ENCODE peak calls at places on chromosomes 5 and 9, in seven cellular contexts. One of them, this sample, is unnamed.

GRCh38 chr5:310941-311434 is 10.5 kb upstream of the AHRR start:
- DNase-seq in left ventricle myocardium inferior: no peak
- DNase-seq in kidney: no peak
- DNase-seq in left lung: no peak
- DNase-seq in GM23248: peak; percentile 22
- DNase-seq in Karpas-422: no peak
- DNase-seq in breast epithelium: no peak
- DNase-seq in this sample: no peak

GRCh38 chr9:128275198-128276007 is at the start of gene GOLGA2:
- DNase-seq in left ventricle myocardium inferior: peak; percentile 27
- DNase-seq in kidney: no peak
- DNase-seq in left lung: no peak
- DNase-seq in GM23248: peak; percentile 62
- DNase-seq in Karpas-422: peak; percentile 63
- DNase-seq in breast epithelium: no peak
- DNase-seq in this sample: no peak

GRCh38 chr5:119355636-119356383 is at the start of gene TNFAIP8:
- DNase-seq in left ventricle myocardium inferior: peak; percentile 62
- DNase-seq in kidney: peak; percentile 88
- DNase-seq in left lung: peak; percentile 81
- DNase-seq in GM23248: peak; percentile 83
- DNase-seq in Karpas-422: peak; percentile 82
- DNase-seq in breast epithelium: peak; percentile 53
- DNase-seq in this sample: no peak

GRCh38 chr5:59586811-59587340 is 306.6 kb downstream of the PDE4D start:
- DNase-seq in left ventricle myocardium inferior: no peak
- DNase-seq in kidney: no peak
- DNase-seq in left lung: no peak
- DNase-seq in GM23248: peak; percentile 42
- DNase-seq in Karpas-422: no peak
- DNase-seq in breast epithelium: no peak
- DNase-seq in this sample: no peak

GRCh38 chr5:74762599-74762998 is 4.3 kb downstream of the GFM2 start:
- DNase-seq in left ventricle myocardium inferior: no peak
- DNase-seq in kidney: no peak
- DNase-seq in left lung: no peak
- DNase-seq in GM23248: peak; percentile 65
- DNase-seq in Karpas-422: no peak
- DNase-seq in breast epithelium: no peak
- DNase-seq in this sample: no peak

GRCh38 chr9:81092057-81092456 is 597.3 kb downstream of the TLE1 start:
- DNase-seq in left ventricle myocardium inferior: no peak
- DNase-seq in kidney: no peak
- DNase-seq in left lung: no peak
- DNase-seq in GM23248: no peak
- DNase-seq in Karpas-422: no peak
- DNase-seq in breast epithelium: no peak
- DNase-seq in this sample: no peak

GRCh38 chr9:90167920-90168319 is 474.7 kb downstream of the DIRAS2 start:
- DNase-seq in left ventricle myocardium inferior: no peak
- DNase-seq in kidney: no peak
- DNase-seq in left lung: no peak
- DNase-seq in GM23248: no peak
- DNase-seq in Karpas-422: no peak
- DNase-seq in breast epithelium: no peak
- DNase-seq in this sample: no peak

GRCh38 chr5:177303121-177303924 is at the start of the genes PRELID1 and RAB24:
- DNase-seq in left ventricle myocardium inferior: peak; percentile 92
- DNase-seq in kidney: peak; percentile 96
- DNase-seq in left lung: peak; percentile 89
- DNase-seq in GM23248: peak; percentile 97
- DNase-seq in Karpas-422: peak; percentile 96
- DNase-seq in breast epithelium: peak; percentile 91
- DNase-seq in this sample: no peak

GRCh38 chr5:178322736-178323540 is 90.3 kb upstream of the PHYKPL start:
- DNase-seq in left ventricle myocardium inferior: no peak
- DNase-seq in kidney: peak; percentile 48
- DNase-seq in left lung: peak; percentile 22
- DNase-seq in GM23248: no peak
- DNase-seq in Karpas-422: no peak
- DNase-seq in breast epithelium: no peak
- DNase-seq in this sample: no peak

GRCh38 chr5:32302822-32303754 is 9.7 kb downstream of the MTMR12 start:
- DNase-seq in left ventricle myocardium inferior: no peak
- DNase-seq in kidney: no peak
- DNase-seq in left lung: no peak
- DNase-seq in GM23248: peak; percentile 13
- DNase-seq in Karpas-422: no peak
- DNase-seq in breast epithelium: no peak
- DNase-seq in this sample: no peak

GRCh38 chr9:131734165-131734610 is 5.7 kb downstream of the RAPGEF1 start:
- DNase-seq in left ventricle myocardium inferior: peak; percentile 53
- DNase-seq in kidney: peak; percentile 78
- DNase-seq in left lung: no peak
- DNase-seq in GM23248: peak; percentile 28
- DNase-seq in Karpas-422: no peak
- DNase-seq in breast epithelium: no peak
- DNase-seq in this sample: no peak

GRCh38 chr9:88583901-88584596 is 49.1 kb downstream of the NXNL2 start:
- DNase-seq in left ventricle myocardium inferior: no peak
- DNase-seq in kidney: no peak
- DNase-seq in left lung: no peak
- DNase-seq in GM23248: peak; percentile 82
- DNase-seq in Karpas-422: peak; percentile 69
- DNase-seq in breast epithelium: no peak
- DNase-seq in this sample: no peak

DNA sequence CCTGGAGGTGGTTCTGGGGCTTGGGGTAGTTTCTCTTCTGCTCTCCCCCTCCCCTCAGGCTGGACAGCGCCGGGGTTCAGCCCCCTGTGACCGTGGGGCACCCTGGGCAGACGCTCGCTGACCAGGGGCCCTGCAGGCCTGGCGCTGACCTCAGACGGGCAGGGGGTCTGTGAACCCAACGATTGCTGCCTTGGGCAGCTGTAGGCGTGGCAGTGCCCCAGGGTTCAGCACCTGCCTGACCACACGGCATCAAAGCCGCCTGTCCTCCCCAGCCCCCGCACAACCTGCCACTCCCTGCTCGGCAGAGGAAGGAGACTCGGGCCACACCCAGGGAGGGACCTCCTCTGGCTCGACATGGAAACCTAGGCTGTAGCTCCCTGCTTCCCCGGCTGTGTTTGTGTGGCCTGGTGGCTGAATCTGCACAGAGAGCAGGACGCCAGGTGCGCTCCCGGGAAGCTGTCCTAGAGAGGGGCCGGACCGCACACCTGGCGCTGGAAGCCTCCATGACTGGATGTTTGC is 12.2 kb downstream of the LCN12 start:
- DNase-seq in left ventricle myocardium inferior: no peak
- DNase-seq in kidney: no peak
- DNase-seq in left lung: no peak
- DNase-seq in GM23248: no peak
- DNase-seq in Karpas-422: no peak
- DNase-seq in breast epithelium: no peak
- DNase-seq in this sample: no peak
- H3K27ac ChIP-seq in left ventricle myocardium inferior: no peak overlapping the region
- H3K27ac ChIP-seq in kidney: no peak overlapping the region
- H3K27ac ChIP-seq in left lung: no peak overlapping the region
- H3K27ac ChIP-seq in GM23248: no peak overlapping the region
- H3K27ac ChIP-seq in Karpas-422: no peak overlapping the region
- H3K27ac ChIP-seq in breast epithelium: no peak overlapping the region
- H3K27ac ChIP-seq in this sample: no peak overlapping the region

GRCh38 chr5:147481857-147482256 is 28.0 kb downstream of the DPYSL3 start:
- DNase-seq in left ventricle myocardium inferior: no peak
- DNase-seq in kidney: no peak
- DNase-seq in left lung: no peak
- DNase-seq in GM23248: peak; percentile 69
- DNase-seq in Karpas-422: no peak
- DNase-seq in breast epithelium: no peak
- DNase-seq in this sample: no peak

GRCh38 chr5:147483961-147484707 is 25.7 kb downstream of the DPYSL3 start:
- DNase-seq in left ventricle myocardium inferior: peak; percentile 67
- DNase-seq in kidney: no peak
- DNase-seq in left lung: peak; percentile 74
- DNase-seq in GM23248: peak; percentile 97
- DNase-seq in Karpas-422: no peak
- DNase-seq in breast epithelium: no peak
- DNase-seq in this sample: no peak

GRCh38 chr5:147482426-147483196 is 27.3 kb downstream of the DPYSL3 start:
- DNase-seq in left ventricle myocardium inferior: no peak
- DNase-seq in kidney: no peak
- DNase-seq in left lung: no peak
- DNase-seq in GM23248: peak; percentile 29
- DNase-seq in Karpas-422: no peak
- DNase-seq in breast epithelium: no peak
- DNase-seq in this sample: no peak

GRCh38 chr5:147484708-147485020 is 25.2 kb downstream of the DPYSL3 start:
- DNase-seq in left ventricle myocardium inferior: no peak
- DNase-seq in kidney: no peak
- DNase-seq in left lung: no peak
- DNase-seq in GM23248: no peak
- DNase-seq in Karpas-422: no peak
- DNase-seq in breast epithelium: no peak
- DNase-seq in this sample: no peak

DNA sequence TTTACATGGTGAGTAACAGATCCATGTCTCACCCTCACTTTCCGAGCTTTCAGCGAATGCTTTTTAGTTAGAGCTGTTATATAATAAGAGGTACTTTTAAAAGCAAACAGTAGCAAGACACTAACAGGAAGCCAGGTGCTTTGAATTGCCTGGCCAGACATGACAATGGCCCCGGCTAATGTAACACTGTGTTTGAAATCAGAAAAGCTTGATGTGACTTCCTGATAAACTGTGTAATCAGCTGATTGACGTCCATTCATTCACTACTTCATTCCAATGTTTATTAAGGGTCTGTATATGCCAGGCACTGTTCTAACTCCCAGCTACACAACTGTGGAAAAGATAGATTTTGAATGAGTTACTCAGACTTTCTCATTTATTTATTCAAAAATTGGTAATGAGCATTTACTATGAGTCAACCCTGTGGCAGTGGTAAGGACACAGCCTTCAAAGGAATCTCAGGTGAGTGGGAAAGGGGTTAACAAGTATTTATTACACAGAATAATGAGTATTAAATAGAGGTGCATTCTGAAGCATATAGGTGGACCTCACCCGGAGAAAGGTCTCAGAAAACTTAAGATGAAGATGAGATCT is 26.6 kb downstream of the DPYSL3 start:
- DNase-seq in left ventricle myocardium inferior: no peak
- DNase-seq in kidney: no peak
- DNase-seq in left lung: no peak
- DNase-seq in GM23248: peak; percentile 45
- DNase-seq in Karpas-422: no peak
- DNase-seq in breast epithelium: no peak
- DNase-seq in this sample: no peak
- H3K27ac ChIP-seq in left ventricle myocardium inferior: peak overlapping the region; percentile 78
- H3K27ac ChIP-seq in kidney: no peak overlapping the region
- H3K27ac ChIP-seq in left lung: peak overlapping the region; percentile 76
- H3K27ac ChIP-seq in GM23248: peak overlapping the region; percentile 99
- H3K27ac ChIP-seq in Karpas-422: no peak overlapping the region
- H3K27ac ChIP-seq in breast epithelium: peak overlapping the region; percentile 82
- H3K27ac ChIP-seq in this sample: peak overlapping the region; percentile 70

GRCh38 chr5:126514159-126515141 is 80.6 kb downstream of the ALDH7A1 start:
- DNase-seq in left ventricle myocardium inferior: no peak
- DNase-seq in kidney: no peak
- DNase-seq in left lung: no peak
- DNase-seq in GM23248: peak; percentile 21
- DNase-seq in Karpas-422: no peak
- DNase-seq in breast epithelium: no peak
- DNase-seq in this sample: no peak
- H3K27ac ChIP-seq in left ventricle myocardium inferior: peak overlapping the region; percentile 35
- H3K27ac ChIP-seq in kidney: peak overlapping the region; percentile 82
- H3K27ac ChIP-seq in left lung: peak overlapping the region; percentile 26
- H3K27ac ChIP-seq in GM23248: no peak overlapping the region
- H3K27ac ChIP-seq in Karpas-422: no peak overlapping the region
- H3K27ac ChIP-seq in breast epithelium: peak overlapping the region; percentile 79
- H3K27ac ChIP-seq in this sample: peak overlapping the region; percentile 77

GRCh38 chr9:136024696-136025316 is 63.6 kb upstream of the UBAC1 start:
- DNase-seq in left ventricle myocardium inferior: peak; percentile 12
- DNase-seq in kidney: no peak
- DNase-seq in left lung: peak; percentile 20
- DNase-seq in GM23248: no peak
- DNase-seq in Karpas-422: no peak
- DNase-seq in breast epithelium: peak; percentile 34
- DNase-seq in this sample: no peak
- H3K27ac ChIP-seq in left ventricle myocardium inferior: peak overlapping the region; percentile 41
- H3K27ac ChIP-seq in kidney: no peak overlapping the region
- H3K27ac ChIP-seq in left lung: peak overlapping the region; percentile 13
- H3K27ac ChIP-seq in GM23248: no peak overlapping the region
- H3K27ac ChIP-seq in Karpas-422: no peak overlapping the region
- H3K27ac ChIP-seq in breast epithelium: no peak overlapping the region
- H3K27ac ChIP-seq in this sample: no peak overlapping the region

DNA sequence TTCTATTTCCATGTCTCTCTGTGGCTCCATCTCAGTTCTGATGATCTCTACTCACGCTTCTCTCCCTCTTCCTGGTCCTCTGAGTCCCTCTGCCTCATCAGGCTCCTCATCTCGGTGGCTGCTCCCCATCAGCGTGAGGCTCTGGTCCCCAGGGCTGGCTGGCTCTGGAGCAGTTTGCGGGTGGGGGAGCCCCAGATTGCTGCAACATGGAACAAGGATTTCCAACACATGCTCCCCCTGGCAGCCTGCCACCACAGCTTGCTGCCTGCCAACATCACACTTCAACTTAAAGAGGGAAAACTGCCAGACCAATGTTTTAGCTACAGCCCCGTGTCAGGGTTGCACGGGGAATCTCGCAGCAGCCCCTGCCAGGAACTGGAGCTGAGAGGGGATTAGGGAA is 77.2 kb upstream of the NEK6 start:
- DNase-seq in left ventricle myocardium inferior: peak; percentile 30
- DNase-seq in kidney: no peak
- DNase-seq in left lung: peak; percentile 52
- DNase-seq in GM23248: peak; percentile 15
- DNase-seq in Karpas-422: no peak
- DNase-seq in breast epithelium: no peak
- DNase-seq in this sample: no peak
- H3K27ac ChIP-seq in left ventricle myocardium inferior: no peak overlapping the region
- H3K27ac ChIP-seq in kidney: no peak overlapping the region
- H3K27ac ChIP-seq in left lung: no peak overlapping the region
- H3K27ac ChIP-seq in GM23248: no peak overlapping the region
- H3K27ac ChIP-seq in Karpas-422: no peak overlapping the region
- H3K27ac ChIP-seq in breast epithelium: no peak overlapping the region
- H3K27ac ChIP-seq in this sample: no peak overlapping the region

DNA sequence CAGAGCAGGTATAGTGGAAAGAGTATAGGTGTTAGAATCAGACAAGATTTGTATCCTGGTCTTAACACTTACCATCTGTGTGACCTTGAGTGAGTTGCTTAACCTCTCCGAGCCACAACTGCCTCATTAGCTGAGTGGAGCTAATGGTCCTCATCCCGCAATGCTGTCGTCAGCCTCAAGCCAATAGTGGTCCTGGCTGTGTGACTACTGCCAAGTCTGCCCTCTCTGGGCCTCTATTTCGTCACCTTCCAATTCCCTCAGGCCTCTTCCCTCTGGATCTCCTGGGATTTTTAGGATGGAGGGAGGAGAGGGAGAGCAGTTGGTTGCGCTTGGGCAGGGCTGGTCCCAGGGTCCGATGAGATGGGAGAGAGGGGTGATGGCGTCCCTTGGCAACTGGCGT is 41.6 kb downstream of the STOM start:
- DNase-seq in left ventricle myocardium inferior: no peak
- DNase-seq in kidney: no peak
- DNase-seq in left lung: no peak
- DNase-seq in GM23248: no peak
- DNase-seq in Karpas-422: no peak
- DNase-seq in breast epithelium: no peak
- DNase-seq in this sample: no peak
- H3K27ac ChIP-seq in left ventricle myocardium inferior: peak overlapping the region; percentile 95
- H3K27ac ChIP-seq in kidney: no peak overlapping the region
- H3K27ac ChIP-seq in left lung: peak overlapping the region; percentile 58
- H3K27ac ChIP-seq in GM23248: no peak overlapping the region
- H3K27ac ChIP-seq in Karpas-422: no peak overlapping the region
- H3K27ac ChIP-seq in breast epithelium: peak overlapping the region; percentile 96
- H3K27ac ChIP-seq in this sample: peak overlapping the region; percentile 98

This sample was measured in vagina.